ENCODE peak calls at places on chromosomes 13 and 19, in four cellular contexts. E is heart right ventricle, C is neural progenitor cell, V is heart left ventricle. J is an unnamed sample. For H3K4me1, the result is how much of the 10 kb centered on the place peaks cover.

GRCh38 chr19:15294591-15294990 is 37.7 kb downstream of the BRD4 start:
- DNase-seq in E (peak), C (no peak), V (no peak), J (no peak)

GRCh38 chr13:26449063-26449848 is 108.2 kb upstream of the WASF3 start:
- DNase-seq in E (no peak), C (no peak), V (no peak), J (no peak)

GRCh38 chr19:21463449-21464105 is 41.8 kb upstream of the ZNF429 start:
- DNase-seq in E (peak), C (peak), V (no peak), J (peak)

GRCh38 chr19:33434886-33435705 is 61.6 kb downstream of the CEBPG start:
- DNase-seq in E (no peak), C (peak), V (peak), J (no peak)

GRCh38 chr19:15937771-15938170 is 3.4 kb upstream of the CYP4F11 start:
- DNase-seq in E (no peak), C (no peak), V (no peak), J (no peak)

GRCh38 chr13:93079294-93079693 is 147.3 kb upstream of the GPC6 start:
- DNase-seq in E (no peak), C (no peak), V (no peak), J (no peak)

GRCh38 chr13:112966776-112967175 is 2.2 kb upstream of the MCF2L start:
- DNase-seq in E (no peak), C (no peak), V (peak), J (no peak)

GRCh38 chr13:52806029-52806428 is 42.4 kb downstream of the PCDH8 start:
- DNase-seq in E (no peak), C (no peak), V (no peak), J (no peak)

GRCh38 chr19:3642987-3643386 is 16.4 kb upstream of the CACTIN start:
- DNase-seq in E (no peak), C (peak), V (no peak), J (no peak)

GRCh38 chr19:29013325-29013724 is 199.6 kb downstream of the UQCRFS1 start:
- DNase-seq in E (no peak), C (peak), V (no peak), J (no peak)

GRCh38 chr13:32253911-32254399 is 61.2 kb downstream of the ZAR1L start:
- DNase-seq in E (no peak), C (no peak), V (no peak), J (peak)

GRCh38 chr19:23294141-23294540 is 43.9 kb upstream of the ZNF724 start:
- DNase-seq in E (no peak), C (no peak), V (no peak), J (no peak)

GRCh38 chr19:58021541-58022282 is 12.1 kb upstream of the ZSCAN1 start:
- DNase-seq in E (no peak), C (peak), V (no peak), J (peak)

GRCh38 chr19:12665281-12665573 is 1.3 kb downstream of the MAN2B1 start:
- DNase-seq in E (no peak), C (no peak), V (peak), J (no peak)

GRCh38 chr13:85528578-85529215 is 270.5 kb downstream of the SLITRK6 start:
- DNase-seq in E (no peak), C (no peak), V (no peak), J (no peak)

GRCh38 chr13:73971481-73971880 is 162.7 kb downstream of the KLF12 start:
- DNase-seq in E (no peak), C (no peak), V (no peak), J (no peak)

GRCh38 chr19:11059511-11060358 is 29.5 kb upstream of the LDLR start:
- DNase-seq in E (no peak), C (no peak), V (no peak), J (no peak)

GRCh38 chr13:27770809-27771208 is 21.5 kb upstream of the GSX1 start:
- DNase-seq in E (no peak), C (peak), V (no peak), J (no peak)

GRCh38 chr13:106480511-106480910 is 55.0 kb downstream of the EFNB2 start:
- DNase-seq in E (no peak), C (no peak), V (no peak), J (no peak)

GRCh38 chr13:31274345-31274870 is 74.6 kb downstream of the B3GLCT start:
- DNase-seq in E (no peak), C (no peak), V (no peak), J (no peak)

GRCh38 chr13:46523972-46524737 is 28.8 kb upstream of the LRCH1 start:
- DNase-seq in E (no peak), C (no peak), V (no peak), J (no peak)

GRCh38 chr13:71218960-71219359 is 648.0 kb downstream of the DACH1 start:
- DNase-seq in E (no peak), C (peak), V (no peak), J (no peak)

GRCh38 chr19:19657397-19657783 is 6.1 kb downstream of the ATP13A1 start:
- DNase-seq in E (no peak), C (no peak), V (no peak), J (no peak)

GRCh38 chr19:42233106-42233505 is 9.3 kb downstream of the GSK3A start:
- DNase-seq in E (no peak), C (no peak), V (no peak), J (no peak)

GRCh38 chr13:113532156-113532806 is 41.8 kb upstream of the DCUN1D2 start:
- DNase-seq in E (peak), C (no peak), V (no peak), J (no peak)

GRCh38 chr19:11444059-11444458 is 8.6 kb downstream of the PRKCSH start:
- DNase-seq in E (no peak), C (no peak), V (no peak), J (peak)

GRCh38 chr19:15323496-15324235 is 8.7 kb downstream of the BRD4 start:
- DNase-seq in E (peak), C (no peak), V (no peak), J (peak)

GRCh38 chr19:33558846-33559245 is 37.3 kb upstream of the PEPD start:
- DNase-seq in E (no peak), C (no peak), V (no peak), J (peak)

GRCh38 chr13:49954674-49955455 is 18.7 kb upstream of the SPRYD7 start:
- DNase-seq in E (no peak), C (no peak), V (no peak), J (no peak)

GRCh38 chr13:24627090-24627714 is 53.0 kb upstream of the ATP12A start:
- DNase-seq in E (no peak), C (peak), V (no peak), J (no peak)
- TF ChIP-seq CTCF in E (peak), C (peak), V (peak), J (peak)

GRCh38 chr13:51767100-51767499 is 36.9 kb downstream of the DHRS12 start:
- DNase-seq in E (no peak), C (peak), V (no peak), J (no peak)

GRCh38 chr13:51765142-51765515 is 38.8 kb downstream of the DHRS12 start:
- DNase-seq in E (no peak), C (no peak), V (no peak), J (no peak)

GRCh38 chr13:51763486-51763885 is 40.5 kb downstream of the DHRS12 start:
- DNase-seq in E (no peak), C (no peak), V (no peak), J (no peak)

GRCh38 chr13:51761638-51762350 is 42.2 kb downstream of the DHRS12 start:
- DNase-seq in E (peak), C (no peak), V (no peak), J (no peak)

DNA sequence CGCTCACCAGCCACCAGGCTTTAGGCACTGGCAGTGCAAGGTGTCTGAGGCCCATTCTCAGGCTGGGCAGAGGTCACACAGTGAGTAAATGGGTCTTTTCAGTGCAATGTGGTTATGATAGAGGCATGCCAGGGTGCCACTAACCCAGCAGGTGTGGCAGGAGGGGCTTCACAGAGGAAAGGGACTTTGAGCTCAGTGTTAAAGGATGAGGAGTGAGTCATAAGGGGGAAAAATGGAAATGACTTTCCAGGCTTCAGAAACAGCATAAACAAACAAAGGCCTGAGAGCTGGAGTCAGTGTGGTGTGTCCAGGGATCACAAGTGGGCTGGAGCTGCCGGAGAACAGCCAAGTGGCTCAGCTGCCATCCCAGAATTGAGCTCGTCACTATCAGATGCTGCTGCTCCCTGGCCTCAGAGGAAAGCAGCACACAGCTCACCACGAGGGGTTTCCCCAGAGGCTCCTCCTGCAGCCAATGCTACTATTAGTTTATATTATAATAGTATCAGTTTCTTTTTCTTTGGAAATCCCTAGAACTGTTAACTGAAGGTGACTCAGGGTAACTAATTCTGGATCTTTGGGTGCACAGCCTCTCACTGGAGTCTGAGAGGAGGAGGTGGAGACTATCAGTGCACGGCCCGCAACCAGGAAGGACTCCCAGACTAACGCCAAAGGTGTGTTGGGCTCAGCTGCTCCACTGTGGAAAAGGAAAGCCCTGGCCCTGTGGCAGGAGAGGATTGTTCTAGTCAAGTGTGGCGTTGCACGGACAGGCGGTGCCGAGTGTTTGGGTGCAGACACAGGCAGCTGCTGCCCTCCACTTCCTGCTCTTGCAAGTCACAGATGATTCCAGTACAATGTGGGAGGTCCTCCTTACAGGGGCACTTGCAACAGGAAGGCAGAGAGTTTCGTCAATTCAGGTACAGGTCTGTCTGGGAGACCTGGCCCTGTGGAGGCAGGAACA is 39.5 kb downstream of the DHRS12 start:
- DNase-seq in E (peak), C (no peak), V (peak), J (no peak)
- H3K4me1 ChIP-seq in E (under half), C (under half), V (under half), J (under half)

GRCh38 chr13:95226476-95226875 is 74.8 kb downstream of the ABCC4 start:
- DNase-seq in E (no peak), C (no peak), V (no peak), J (no peak)
- TF ChIP-seq CTCF in E (no peak), C (no peak), V (no peak), J (no peak)

GRCh38 chr19:18478545-18479311 is 40.8 kb upstream of the ISYNA1 start:
- DNase-seq in E (peak), C (no peak), V (peak), J (no peak)

GRCh38 chr19:18476507-18477041 is 38.6 kb upstream of the ISYNA1 start:
- DNase-seq in E (no peak), C (no peak), V (peak), J (no peak)

GRCh38 chr19:18477042-18477760 is 39.3 kb upstream of the ISYNA1 start:
- DNase-seq in E (no peak), C (no peak), V (peak), J (no peak)

GRCh38 chr19:18475762-18476331 is 37.9 kb upstream of the ISYNA1 start:
- DNase-seq in E (no peak), C (no peak), V (peak), J (no peak)

DNA sequence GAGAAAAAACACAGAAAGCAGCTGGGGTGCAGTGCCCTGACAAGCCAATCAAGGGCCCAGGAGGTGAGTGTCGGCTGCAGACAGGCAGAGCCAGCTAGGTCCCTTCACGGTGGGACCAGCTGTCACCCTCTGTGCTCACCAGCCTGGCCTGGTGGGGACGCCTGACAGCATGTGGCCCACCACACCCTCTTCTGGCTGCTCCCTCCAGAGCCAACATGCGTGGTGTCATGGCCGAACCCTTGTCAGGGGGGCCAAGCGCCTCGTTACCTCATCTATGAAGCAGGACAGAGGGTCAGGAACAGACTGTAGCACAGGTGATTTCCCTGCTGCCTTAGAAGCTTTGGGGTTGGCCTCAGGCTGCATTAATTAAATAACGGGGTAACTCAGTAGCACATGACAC is 40.0 kb upstream of the ISYNA1 start:
- DNase-seq in E (no peak), C (no peak), V (peak), J (no peak)
- H3K4me1 ChIP-seq in E (under half), C (under half), V (half or more), J (under half)

DNA sequence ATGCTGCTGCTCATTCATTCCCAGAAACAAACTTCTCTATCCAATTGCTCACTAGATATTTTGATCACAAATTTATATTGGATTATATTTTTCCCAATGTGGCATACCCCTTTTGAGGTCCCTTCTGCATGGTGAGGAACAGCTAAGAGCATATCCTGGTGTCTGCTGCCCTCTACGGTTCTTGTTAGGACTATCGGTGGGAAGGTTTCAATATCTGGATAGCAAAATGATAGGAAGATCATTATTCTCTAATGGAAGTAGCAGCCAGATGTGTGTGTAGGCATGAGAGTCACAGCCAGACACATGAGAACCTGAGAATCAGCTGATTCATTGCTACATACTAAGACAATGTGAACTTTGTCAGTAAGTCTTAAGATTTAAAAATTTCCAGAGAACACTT is 1422.4 kb upstream of the MIR17HG start:
- DNase-seq in E (no peak), C (peak), V (no peak), J (no peak)
- TF ChIP-seq CTCF in E (no peak), C (peak), V (no peak), J (no peak)

GRCh38 chr13:40670307-40670706 is 3.9 kb upstream of the FOXO1 start:
- DNase-seq in E (no peak), C (no peak), V (no peak), J (no peak)

GRCh38 chr13:40676007-40676406 is 9.6 kb upstream of the FOXO1 start:
- DNase-seq in E (no peak), C (no peak), V (no peak), J (no peak)

GRCh38 chr13:40672310-40673060 is 6.0 kb upstream of the FOXO1 start:
- DNase-seq in E (no peak), C (no peak), V (no peak), J (no peak)

GRCh38 chr13:40673414-40673813 is 7.0 kb upstream of the FOXO1 start:
- DNase-seq in E (no peak), C (no peak), V (no peak), J (no peak)

GRCh38 chr13:40673061-40673397 is 6.6 kb upstream of the FOXO1 start:
- DNase-seq in E (no peak), C (no peak), V (no peak), J (no peak)
- H3K4me1 ChIP-seq in E (under half), C (under half), V (under half), J (under half)